ENCODE peak calls at places on chromosomes 1 and 21, in five cellular contexts. U, D, F, P and R are unnamed samples.

GRCh38 chr1:226679853-226680516 is 59.1 kb downstream of the ITPKB start:
- DNase-seq in F (peak), D (peak), P (no peak), U (peak), R (peak)

GRCh38 chr1:241610056-241610815 is 29.9 kb downstream of the CHML start:
- DNase-seq in D (peak), P (no peak), F (peak), U (no peak), R (no peak)

GRCh38 chr1:6625579-6626149 is 996 bp downstream of the THAP3 start:
- DNase-seq in F (no peak), D (peak), P (no peak), U (no peak), R (no peak)

GRCh38 chr1:7659514-7659913 is 111.6 kb upstream of the VAMP3 start:
- DNase-seq in P (no peak), D (no peak), U (no peak), F (no peak), R (no peak)

GRCh38 chr1:9726406-9726805 is 74.9 kb downstream of the PIK3CD start:
- DNase-seq in U (no peak), P (no peak), F (no peak), D (no peak), R (no peak)

GRCh38 chr1:204672482-204673216 is 12.9 kb downstream of the LRRN2 start:
- DNase-seq in F (no peak), D (no peak), P (no peak), U (no peak), R (no peak)

GRCh38 chr1:63731117-63732043 is 42.4 kb upstream of the ROR1 start:
- DNase-seq in F (no peak), U (no peak), P (peak), D (peak), R (peak)

GRCh38 chr1:220786337-220787068 is at the start of gene MTARC1:
- DNase-seq in F (peak), U (peak), P (no peak), D (peak), R (no peak)

GRCh38 chr1:110424699-110425098 is 17.2 kb upstream of the LAMTOR5 start:
- DNase-seq in U (no peak), P (no peak), D (no peak), F (no peak), R (peak)

GRCh38 chr1:44834328-44834727 is 8.7 kb downstream of the PTCH2 start:
- DNase-seq in D (peak), F (no peak), U (no peak), P (no peak), R (no peak)

GRCh38 chr1:47871799-47872353 is 125.3 kb downstream of the TRABD2B start:
- DNase-seq in P (no peak), F (no peak), D (no peak), U (no peak), R (no peak)

GRCh38 chr1:228978486-228979324 is 243.4 kb downstream of the RHOU start:
- DNase-seq in P (no peak), F (peak), U (peak), D (peak), R (peak)
- H3K4me3 ChIP-seq in P (no peak), F (no peak), U (no peak), D (no peak), R (no peak)

DNA sequence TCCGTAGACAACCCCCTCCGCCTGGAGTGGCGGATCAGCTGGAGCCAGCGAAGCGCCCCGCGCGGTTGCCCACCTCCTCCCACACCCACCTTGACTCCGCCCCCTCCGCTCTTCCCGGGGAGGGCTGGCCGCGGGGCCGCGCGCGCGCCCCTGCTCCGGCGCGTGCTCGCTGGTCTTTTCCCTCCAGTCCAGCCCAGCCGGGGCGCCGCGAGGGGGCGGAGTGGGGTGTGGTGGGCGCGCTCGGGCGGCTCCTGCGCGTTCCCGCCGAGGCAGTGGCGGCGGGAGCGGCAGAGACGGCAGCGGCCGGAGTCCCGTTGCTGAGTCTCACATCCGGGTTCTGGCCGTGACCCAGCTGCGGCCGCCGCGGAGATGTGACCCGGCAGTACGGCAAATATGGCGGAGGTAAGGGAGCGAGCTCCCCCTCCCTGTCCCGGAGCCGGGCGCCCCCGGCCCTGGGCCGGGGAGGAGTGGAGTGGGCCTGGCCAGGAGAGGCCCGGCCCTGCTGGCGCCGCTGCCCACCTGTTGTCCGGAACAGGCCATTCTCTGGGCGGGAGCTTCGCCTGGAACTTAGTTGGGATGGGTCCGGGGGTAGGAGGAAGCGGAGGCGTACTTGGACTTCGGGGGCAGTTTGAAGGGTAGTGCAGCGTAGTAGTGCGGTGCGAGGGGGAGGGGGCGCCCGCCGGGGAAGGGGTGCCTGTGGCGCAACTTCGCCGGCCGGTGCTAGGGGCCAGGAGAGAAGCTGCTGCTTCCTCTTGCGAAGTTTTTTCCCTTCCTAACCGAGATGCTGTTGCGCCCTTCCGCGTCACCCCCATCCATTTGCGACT is 5.4 kb downstream of the MIER1 start:
- DNase-seq in P (peak), F (peak), D (peak), U (peak), R (peak)
- TF ChIP-seq CTCF in P (peak), F (peak), D (peak), U (peak), R (no peak)

GRCh38 chr1:206922524-206922923 is 783 bp upstream of the FCMR start:
- DNase-seq in U (no peak), D (no peak), P (no peak), F (no peak), R (no peak)

GRCh38 chr1:206924549-206925115 is 2.9 kb upstream of the FCMR start:
- DNase-seq in P (no peak), U (no peak), D (no peak), F (no peak), R (no peak)

GRCh38 chr1:206923961-206924548 is 2.3 kb upstream of the FCMR start:
- DNase-seq in U (no peak), D (no peak), F (no peak), P (no peak), R (no peak)

GRCh38 chr1:206923009-206923960 is 1.5 kb upstream of the FCMR start:
- DNase-seq in F (no peak), U (no peak), D (no peak), P (no peak), R (no peak)

DNA sequence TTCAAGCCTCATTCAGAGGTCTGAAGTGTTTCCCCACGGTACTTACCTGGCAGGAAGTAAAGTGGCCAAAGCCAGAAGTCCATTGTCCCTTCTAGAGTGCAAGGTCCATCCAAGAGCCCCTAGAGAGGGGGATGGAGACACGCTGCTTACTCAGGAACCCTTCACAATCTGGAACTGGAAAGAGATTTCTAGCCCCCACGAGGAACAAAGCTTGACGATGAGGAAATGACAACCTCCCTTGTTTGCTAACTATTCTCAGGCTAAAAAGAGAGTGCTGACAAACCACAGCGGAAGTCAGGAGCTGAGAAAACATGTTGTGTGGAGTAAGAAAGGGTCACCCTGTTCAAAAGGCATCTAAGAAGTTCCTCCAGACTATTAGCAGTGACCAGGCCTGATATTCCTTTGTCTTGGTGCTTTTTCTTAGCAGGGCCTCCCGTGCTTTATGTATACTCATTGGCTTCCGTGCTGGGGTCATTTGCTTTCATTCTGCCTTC is at the start of gene FCMR:
- DNase-seq in D (no peak), U (no peak), P (no peak), F (no peak), R (no peak)
- H3K4me3 ChIP-seq in D (no peak), U (no peak), P (no peak), F (no peak), R (no peak)

GRCh38 chr1:85375422-85375934 is 89.5 kb downstream of the DDAH1 start:
- DNase-seq in F (no peak), P (no peak), D (no peak), U (no peak), R (no peak)

GRCh38 chr1:85374160-85374559 is 90.8 kb downstream of the DDAH1 start:
- DNase-seq in U (no peak), F (no peak), P (peak), D (peak), R (no peak)

GRCh38 chr1:85368073-85368778 is 91.8 kb upstream of the BCL10 start:
- DNase-seq in D (no peak), F (no peak), U (no peak), P (no peak), R (no peak)

GRCh38 chr1:85372683-85373446 is 92.1 kb downstream of the DDAH1 start:
- DNase-seq in D (peak), U (no peak), F (peak), P (no peak), R (no peak)

DNA sequence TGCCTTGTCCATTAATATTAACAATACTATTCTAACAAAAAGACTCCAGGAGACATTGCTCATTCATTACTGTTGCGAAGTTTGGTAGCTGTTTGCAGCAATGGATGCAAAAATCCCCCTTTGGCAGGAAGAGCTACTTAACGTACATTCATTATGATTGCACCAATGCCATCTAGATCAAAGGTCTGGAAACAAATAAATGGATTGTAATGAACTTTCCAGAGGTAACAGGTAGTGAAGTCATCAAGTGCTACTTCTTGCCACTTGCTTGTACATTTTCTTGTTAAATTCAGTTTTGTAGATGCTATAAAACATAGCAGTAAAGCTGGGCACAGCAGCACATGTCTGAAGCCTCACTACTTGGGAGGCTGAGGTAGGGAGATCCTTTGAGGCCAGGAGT is 93.9 kb downstream of the DDAH1 start:
- DNase-seq in D (no peak), P (no peak), U (no peak), F (no peak), R (no peak)
- TF ChIP-seq CTCF in D (no peak), P (no peak), U (no peak), F (no peak), R (no peak)

GRCh38 chr21:42222386-42222785 is 3.4 kb downstream of the ABCG1 start:
- DNase-seq in U (no peak), F (no peak), D (no peak), P (no peak), R (peak)
- H3K4me3 ChIP-seq in U (no peak), F (no peak), D (no peak), P (no peak), R (no peak)

DNA sequence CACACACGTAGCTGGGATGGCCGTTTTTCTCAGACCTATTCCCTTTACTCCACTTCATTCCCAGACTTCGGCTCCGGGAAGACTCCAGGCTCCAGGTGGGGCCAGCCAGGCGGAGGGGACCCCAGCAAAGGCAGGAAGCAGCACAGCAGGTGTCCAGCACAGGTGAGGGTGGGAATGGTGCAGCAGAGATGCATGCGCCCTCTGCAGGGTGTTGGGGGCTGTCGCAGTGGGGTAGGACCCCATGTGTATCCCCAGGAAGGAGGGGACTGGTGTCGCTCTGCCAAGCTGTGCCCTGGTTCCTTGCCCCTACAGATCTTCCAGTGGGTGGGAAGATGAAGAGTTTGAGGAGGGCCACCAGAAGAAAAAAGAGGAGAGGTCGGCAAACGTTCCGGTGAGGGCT is 5.3 kb downstream of the TTC24 start:
- DNase-seq in D (no peak), U (no peak), F (no peak), P (no peak), R (no peak)
- TF ChIP-seq CTCF in D (no peak), U (no peak), F (no peak), P (no peak), R (no peak)

GRCh38 chr21:32494946-32495703 is 82.6 kb downstream of the EVA1C start:
- DNase-seq in D (no peak), U (no peak), P (no peak), F (peak), R (peak)
- H3K4me3 ChIP-seq in D (no peak), U (no peak), P (peak), F (no peak), R (no peak)

GRCh38 chr1:10867138-10867721 is 70.8 kb upstream of the CASZ1 start:
- DNase-seq in U (peak), P (no peak), D (peak), F (peak), R (no peak)
- TF ChIP-seq CTCF in U (peak), P (peak), D (peak), F (peak), R (no peak)

DNA sequence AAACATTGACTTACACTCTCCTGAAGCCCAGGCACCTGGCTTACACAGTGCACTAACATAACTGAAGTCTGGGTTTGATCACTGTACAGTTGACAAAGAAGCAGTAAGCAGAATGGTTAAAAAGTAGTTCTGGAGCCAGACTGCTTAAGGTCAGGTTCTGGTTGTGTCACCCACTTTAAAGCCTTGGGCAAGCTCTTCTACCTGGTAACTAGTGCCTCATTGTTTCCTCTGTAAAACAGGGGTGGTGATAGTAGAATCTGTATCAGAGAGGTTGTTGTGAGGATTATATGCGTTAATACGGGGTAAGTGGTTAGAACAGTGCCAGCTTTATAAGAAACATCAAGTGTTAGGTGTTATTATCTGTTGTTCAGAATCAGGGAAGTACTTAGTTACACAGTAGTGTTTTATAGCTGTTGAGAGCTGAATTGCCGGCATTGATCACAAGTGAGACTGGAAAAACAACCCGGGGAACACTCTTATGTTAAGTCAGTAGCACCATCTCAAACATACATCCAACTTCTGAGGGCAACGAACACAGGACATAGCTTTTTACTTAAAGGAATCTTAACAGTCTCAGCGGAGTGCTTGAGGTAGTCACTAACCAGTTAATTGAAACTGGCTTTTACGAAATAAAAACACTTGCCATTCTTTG is 3.7 kb downstream of the BACH1 start:
- DNase-seq in D (no peak), F (peak), U (no peak), P (no peak), R (no peak)
- H3K4me3 ChIP-seq in D (no peak), F (peak), U (no peak), P (no peak), R (no peak)